ENCODE peak calls at places on chromosomes 2 and 18, in seven cellular contexts. P is HCT116, Z is BJ, Y is lower lobe of right lung, V is GM23248, K is HL-60, L is neural progenitor cell. R is an unnamed sample.
A peak's percentile ranks its signal among the peaks of the same experiment; 100 is the strongest.

GRCh38 chr2:80105020-80105419 is 199.5 kb downstream of the LRRTM1 start:
- DNase-seq in Z (no peak), P (no peak), K (no peak), Y (no peak), L (no peak), V (peak; percentile 66), R (no peak)

GRCh38 chr2:100015849-100016248 is 126.5 kb downstream of the AFF3 start:
- DNase-seq in P (no peak), Z (no peak), V (no peak), K (no peak), Y (no peak), L (no peak), R (no peak)

GRCh38 chr2:220163486-220163885 is 536.1 kb downstream of the SLC4A3 start:
- DNase-seq in K (no peak), V (peak; percentile 36), Z (no peak), Y (no peak), P (no peak), L (no peak), R (no peak)

GRCh38 chr2:226800941-226801784 is 1.5 kb upstream of the IRS1 start:
- DNase-seq in Y (peak; percentile 84), L (peak; percentile 91), Z (no peak), K (no peak), P (no peak), V (peak; percentile 73), R (peak; percentile 94)

GRCh38 chr2:23002234-23002633 is 382.7 kb upstream of the KLHL29 start:
- DNase-seq in V (no peak), K (no peak), L (no peak), Z (no peak), P (no peak), Y (no peak), R (no peak)

GRCh38 chr18:79756826-79757225 is 40.9 kb upstream of the KCNG2 start:
- DNase-seq in P (no peak), K (no peak), Y (no peak), L (no peak), Z (no peak), V (no peak), R (no peak)

GRCh38 chr2:135037831-135038230 is 9.4 kb downstream of the MAP3K19 start:
- DNase-seq in Y (no peak), K (no peak), P (no peak), V (peak; percentile 11), L (no peak), Z (no peak), R (no peak)

GRCh38 chr2:69386376-69386775 is 651 bp downstream of the GFPT1 start:
- DNase-seq in P (no peak), Z (no peak), Y (no peak), K (no peak), V (peak; percentile 17), L (no peak), R (no peak)

GRCh38 chr18:57737661-57738060 is 65.5 kb downstream of the ATP8B1 start:
- DNase-seq in L (no peak), P (no peak), V (peak; percentile 99), K (peak; percentile 98), Y (peak; percentile 86), Z (peak; percentile 89), R (no peak)

GRCh38 chr2:100878000-100878786 is 58.3 kb downstream of the NPAS2 start:
- DNase-seq in V (peak; percentile 22), Z (no peak), K (no peak), P (no peak), Y (no peak), L (no peak), R (no peak)

GRCh38 chr2:222102746-222103349 is 195.9 kb downstream of the PAX3 start:
- DNase-seq in V (no peak), Y (no peak), P (no peak), K (no peak), L (peak; percentile 10), Z (no peak), R (no peak)

GRCh38 chr2:181131584-181131983 is 151.2 kb downstream of the UBE2E3 start:
- DNase-seq in V (no peak), Y (no peak), K (no peak), L (no peak), P (no peak), Z (no peak), R (no peak)

GRCh38 chr2:177076636-177077179 is 135.9 kb upstream of the HNRNPA3 start:
- DNase-seq in K (no peak), Y (no peak), Z (no peak), V (no peak), L (peak; percentile 8), P (no peak), R (no peak)

GRCh38 chr2:206482123-206482522 is 38.8 kb downstream of the ADAM23 start:
- DNase-seq in V (peak; percentile 9), Z (no peak), K (peak; percentile 16), L (no peak), Y (no peak), P (no peak), R (no peak)

GRCh38 chr2:207768891-207769596 is 662 bp downstream of the FZD5 start:
- DNase-seq in V (peak; percentile 51), L (peak; percentile 61), Z (no peak), P (no peak), Y (peak; percentile 67), K (no peak), R (no peak)

GRCh38 chr2:150526827-150527226 is 39.4 kb upstream of the RND3 start:
- DNase-seq in L (no peak), K (no peak), V (peak; percentile 95), P (peak; percentile 72), Z (peak; percentile 92), Y (no peak), R (no peak)

GRCh38 chr2:7891312-7891711 is 790.5 kb upstream of the ID2 start:
- DNase-seq in Z (no peak), L (no peak), P (no peak), K (no peak), V (no peak), Y (no peak), R (peak; percentile 35)

GRCh38 chr2:6924101-6924917 is 7.1 kb downstream of the RNF144A start:
- DNase-seq in K (no peak), Z (no peak), V (no peak), L (no peak), P (no peak), Y (no peak), R (no peak)

GRCh38 chr18:51575171-51575570 is 377.7 kb upstream of the MEX3C start:
- DNase-seq in L (no peak), Y (no peak), K (no peak), V (no peak), P (no peak), Z (no peak), R (no peak)

GRCh38 chr2:75403991-75404428 is 156.7 kb downstream of the EVA1A start:
- DNase-seq in P (peak; percentile 39), K (no peak), Z (no peak), V (peak; percentile 69), L (peak; percentile 62), Y (no peak), R (peak; percentile 26)

GRCh38 chr2:16437189-16437588 is 228.4 kb downstream of the CYRIA start:
- DNase-seq in K (no peak), P (no peak), Z (no peak), V (no peak), Y (no peak), L (no peak), R (no peak)

GRCh38 chr2:72919414-72920316 is 2.3 kb downstream of the EMX1 start:
- DNase-seq in P (no peak), L (peak; percentile 85), Y (no peak), Z (no peak), V (peak; percentile 32), K (no peak), R (peak; percentile 86)

GRCh38 chr2:72923833-72924352 is 6.6 kb downstream of the EMX1 start:
- DNase-seq in Y (no peak), L (peak; percentile 61), V (no peak), P (no peak), Z (no peak), K (no peak), R (peak; percentile 86)

GRCh38 chr2:72921088-72921851 is 4.0 kb downstream of the EMX1 start:
- DNase-seq in K (no peak), L (no peak), P (no peak), Y (no peak), V (no peak), Z (no peak), R (peak; percentile 61)

GRCh38 chr2:72920317-72921087 is 3.2 kb downstream of the EMX1 start:
- DNase-seq in K (no peak), V (peak; percentile 57), Z (no peak), P (no peak), L (peak; percentile 90), Y (no peak), R (peak; percentile 90)

DNA sequence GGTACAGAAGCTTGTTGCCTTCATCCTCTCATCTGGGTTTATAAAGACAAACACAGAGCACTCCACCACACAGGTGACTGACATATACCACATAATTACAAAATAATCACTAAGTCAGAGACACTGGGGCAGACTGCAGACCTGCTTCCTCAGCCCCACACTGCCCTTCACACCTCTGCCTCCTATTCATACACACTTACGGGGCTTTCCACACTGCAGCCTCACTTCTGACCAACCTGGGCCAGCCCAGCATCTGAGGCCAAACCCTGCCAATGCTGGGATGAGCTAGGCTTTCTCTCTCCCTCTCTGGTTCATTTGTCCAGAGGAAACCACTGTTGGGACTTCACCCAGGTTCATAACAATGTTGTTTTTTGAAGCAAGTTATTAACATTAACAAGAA is 4.5 kb downstream of the EMX1 start:
- DNase-seq in Z (no peak), V (no peak), K (no peak), P (no peak), L (no peak), Y (no peak), R (peak; percentile 31)
- H3K27me3 ChIP-seq in Z (peaks cover 78% of the 10 kb centered on the region), V (peaks cover 95% of the 10 kb centered on the region), K (peaks cover 91% of the 10 kb centered on the region), P (no peaks in the 10 kb centered on the region), L (peaks cover 100% of the 10 kb centered on the region), Y (peaks cover 98% of the 10 kb centered on the region), R (peaks cover 98% of the 10 kb centered on the region)

GRCh38 chr2:172092716-172093415 is 7.6 kb downstream of the DLX1 start:
- DNase-seq in Z (no peak), L (peak; percentile 62), V (no peak), P (no peak), K (no peak), Y (no peak), R (peak; percentile 71)
- H3K27me3 ChIP-seq in Z (peaks cover 37% of the 10 kb centered on the region), L (peaks cover 100% of the 10 kb centered on the region), V (peaks cover 11% of the 10 kb centered on the region), P (no peaks in the 10 kb centered on the region), K (peaks cover 85% of the 10 kb centered on the region), Y (peaks cover 100% of the 10 kb centered on the region), R (peaks cover 99% of the 10 kb centered on the region)

GRCh38 chr2:218959141-218959731 is at the start of gene CDK5R2:
- DNase-seq in V (peak; percentile 85), Z (no peak), P (peak; percentile 80), Y (peak; percentile 70), L (peak; percentile 97), K (peak; percentile 18), R (peak; percentile 99)

GRCh38 chr2:218961229-218961628 is 1.8 kb downstream of the CDK5R2 start:
- DNase-seq in V (no peak), K (no peak), Z (no peak), Y (no peak), L (no peak), P (no peak), R (no peak)

GRCh38 chr2:218960196-218961165 is 1.0 kb downstream of the CDK5R2 start:
- DNase-seq in K (no peak), L (peak; percentile 56), Y (no peak), V (no peak), P (no peak), Z (no peak), R (peak; percentile 73)

GRCh38 chr2:218958276-218958675 is 1.2 kb upstream of the CDK5R2 start:
- DNase-seq in V (no peak), L (no peak), Z (no peak), P (no peak), K (no peak), Y (no peak), R (no peak)

GRCh38 chr2:218959761-218960195 is 312 bp downstream of the CDK5R2 start:
- DNase-seq in L (no peak), K (no peak), V (no peak), Z (no peak), P (no peak), Y (no peak), R (no peak)
- H3K27me3 ChIP-seq in L (peaks cover 83% of the 10 kb centered on the region), K (peaks cover 69% of the 10 kb centered on the region), V (peaks cover 48% of the 10 kb centered on the region), Z (peaks cover 45% of the 10 kb centered on the region), P (peaks cover 10% of the 10 kb centered on the region), Y (peaks cover 75% of the 10 kb centered on the region), R (peaks cover 67% of the 10 kb centered on the region)

GRCh38 chr18:59101830-59102414 is 37.8 kb upstream of the SEC11C start:
- DNase-seq in P (no peak), K (no peak), L (no peak), V (no peak), Z (no peak), Y (no peak), R (peak; percentile 26)
- H3K27me3 ChIP-seq in P (peaks cover 75% of the 10 kb centered on the region), K (peaks cover 10% of the 10 kb centered on the region), L (no peaks in the 10 kb centered on the region), V (peaks cover 60% of the 10 kb centered on the region), Z (peaks cover 19% of the 10 kb centered on the region), Y (peaks cover 14% of the 10 kb centered on the region), R (no peaks in the 10 kb centered on the region)

R was measured in H7.